ENCODE peak calls at places on chromosomes 16 and 17, in ten cellular contexts. M is nephron progenitor cell, I is PC-9, Y is fibroblast of pulmonary artery, S is lower leg skin, U is breast epithelium, D is psoas muscle, R is uterus, E is GM20000, F is cardiac fibroblast. Z is an unnamed sample.

GRCh38 chr17:65190467-65191095 is 53.4 kb downstream of the RGS9 start:
- DNase-seq in U (no peak), Y (peak), I (no peak), D (no peak), R (no peak), M (no peak), S (no peak), F (no peak), E (no peak), Z (no peak)

GRCh38 chr17:64785050-64785449 is 122.9 kb upstream of the SMURF2 start:
- DNase-seq in D (no peak), M (no peak), Y (no peak), I (no peak), S (peak), E (no peak), R (no peak), U (no peak), F (no peak), Z (no peak)

GRCh38 chr16:65123846-65124513 is 2.1 kb upstream of the CDH11 start:
- DNase-seq in R (peak), S (no peak), Y (no peak), F (no peak), D (no peak), E (no peak), I (no peak), M (no peak), U (no peak), Z (no peak)

GRCh38 chr16:14179116-14179515 is 108.0 kb downstream of the MRTFB start:
- DNase-seq in R (no peak), U (no peak), E (no peak), D (no peak), Y (no peak), S (no peak), M (no peak), I (no peak), F (no peak), Z (no peak)

GRCh38 chr17:36949461-36949927 is 740 bp downstream of the AATF start:
- DNase-seq in Y (no peak), E (no peak), D (no peak), S (no peak), F (no peak), M (no peak), R (no peak), U (no peak), I (no peak), Z (no peak)

GRCh38 chr17:10111907-10112452 is 86.4 kb downstream of the GAS7 start:
- DNase-seq in F (no peak), I (no peak), M (no peak), U (no peak), E (no peak), Y (no peak), S (no peak), R (no peak), D (no peak), Z (no peak)

GRCh38 chr16:3147046-3147756 is 12.4 kb downstream of the ZNF213 start:
- DNase-seq in R (no peak), D (no peak), Y (no peak), F (no peak), E (no peak), S (no peak), I (no peak), U (no peak), M (no peak), Z (no peak)

GRCh38 chr17:39563476-39563875 is 44.2 kb downstream of the NEUROD2 start:
- DNase-seq in E (no peak), D (no peak), S (no peak), Y (peak), R (no peak), U (no peak), M (peak), F (peak), I (no peak), Z (no peak)

GRCh38 chr16:84463221-84463620 is 41.2 kb downstream of the MEAK7 start:
- DNase-seq in I (no peak), U (peak), S (peak), D (no peak), R (no peak), Y (no peak), F (no peak), M (no peak), E (no peak), Z (peak)

GRCh38 chr17:55161935-55162555 is 102.7 kb upstream of the HLF start:
- DNase-seq in M (no peak), F (peak), S (no peak), Y (peak), R (no peak), U (no peak), E (no peak), I (no peak), D (no peak), Z (no peak)

DNA sequence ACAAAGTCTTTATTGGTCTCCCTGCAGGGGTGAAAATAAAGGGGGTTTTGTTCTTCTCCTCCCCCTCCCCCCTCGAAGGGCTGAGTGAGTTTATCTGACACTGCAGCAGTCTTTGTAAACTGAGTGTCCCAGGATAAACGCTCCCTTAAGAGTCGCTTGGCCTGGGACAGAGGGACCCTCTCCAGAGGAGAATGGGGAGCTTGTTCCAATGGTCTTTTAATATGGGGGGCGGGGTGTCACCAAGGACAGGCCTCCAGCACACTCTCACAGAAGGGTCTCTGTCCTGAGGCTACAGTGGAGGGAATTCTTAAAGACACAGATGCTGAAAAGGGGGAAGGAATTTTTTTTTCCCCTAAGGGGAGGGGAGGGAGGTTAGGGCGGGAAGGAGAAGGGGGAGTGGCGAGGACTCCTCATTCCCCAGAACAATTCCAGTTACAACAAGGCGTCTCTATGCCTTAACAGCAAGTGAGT is 455.5 kb downstream of the SOX9 start:
- DNase-seq in D (no peak), M (no peak), S (no peak), E (no peak), I (no peak), R (no peak), U (no peak), Y (no peak), F (no peak), Z (no peak)
- TF ChIP-seq CTCF in D (no peak), M (no peak), S (no peak), E (no peak), I (no peak), R (no peak), U (no peak), Y (no peak), F (no peak), Z (no peak)

GRCh38 chr16:25395528-25395927 is 137.9 kb upstream of the ZKSCAN2 start:
- DNase-seq in E (no peak), S (no peak), R (no peak), I (no peak), U (no peak), D (no peak), F (no peak), Y (no peak), M (no peak), Z (no peak)
- TF ChIP-seq CTCF in E (no peak), S (no peak), R (no peak), I (no peak), U (no peak), D (no peak), F (no peak), Y (no peak), M (peak), Z (no peak)

DNA sequence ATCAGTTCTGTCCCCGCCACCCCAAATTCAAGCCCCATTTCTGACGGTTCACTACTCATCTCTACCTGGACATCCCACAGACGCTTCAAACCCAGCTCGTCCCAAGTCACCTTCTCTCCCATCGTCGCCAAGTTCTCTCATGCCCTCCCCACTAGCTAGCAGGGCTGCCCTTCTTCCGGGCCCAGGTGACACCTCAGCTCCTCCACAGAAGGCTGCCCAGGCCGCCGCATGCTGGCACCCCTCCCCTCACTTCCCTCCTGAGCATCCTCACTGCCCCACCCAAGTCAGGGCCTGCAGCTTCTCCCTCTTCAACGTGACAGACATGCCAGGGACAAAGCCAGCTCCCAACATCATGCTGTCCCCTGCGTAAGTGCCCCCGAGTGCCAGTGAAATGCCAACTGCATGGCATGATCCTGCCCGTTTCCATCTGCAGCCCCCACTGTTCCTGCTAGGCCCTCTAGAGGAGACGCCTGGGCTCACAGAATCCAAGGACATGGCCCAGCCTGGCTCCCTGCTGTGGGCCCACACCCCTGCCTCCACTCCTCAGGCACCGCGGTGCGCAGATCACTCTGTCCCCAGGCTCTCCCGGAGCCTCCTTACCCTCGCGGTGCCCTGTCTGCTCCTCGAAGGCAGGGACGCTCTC is 5.9 kb downstream of the CYB561 start:
- DNase-seq in S (no peak), F (no peak), I (no peak), Y (no peak), M (no peak), U (no peak), R (no peak), E (no peak), D (no peak), Z (no peak)
- TF ChIP-seq CTCF in S (no peak), F (no peak), I (no peak), Y (no peak), M (no peak), U (no peak), R (no peak), E (no peak), D (no peak), Z (peak)

DNA sequence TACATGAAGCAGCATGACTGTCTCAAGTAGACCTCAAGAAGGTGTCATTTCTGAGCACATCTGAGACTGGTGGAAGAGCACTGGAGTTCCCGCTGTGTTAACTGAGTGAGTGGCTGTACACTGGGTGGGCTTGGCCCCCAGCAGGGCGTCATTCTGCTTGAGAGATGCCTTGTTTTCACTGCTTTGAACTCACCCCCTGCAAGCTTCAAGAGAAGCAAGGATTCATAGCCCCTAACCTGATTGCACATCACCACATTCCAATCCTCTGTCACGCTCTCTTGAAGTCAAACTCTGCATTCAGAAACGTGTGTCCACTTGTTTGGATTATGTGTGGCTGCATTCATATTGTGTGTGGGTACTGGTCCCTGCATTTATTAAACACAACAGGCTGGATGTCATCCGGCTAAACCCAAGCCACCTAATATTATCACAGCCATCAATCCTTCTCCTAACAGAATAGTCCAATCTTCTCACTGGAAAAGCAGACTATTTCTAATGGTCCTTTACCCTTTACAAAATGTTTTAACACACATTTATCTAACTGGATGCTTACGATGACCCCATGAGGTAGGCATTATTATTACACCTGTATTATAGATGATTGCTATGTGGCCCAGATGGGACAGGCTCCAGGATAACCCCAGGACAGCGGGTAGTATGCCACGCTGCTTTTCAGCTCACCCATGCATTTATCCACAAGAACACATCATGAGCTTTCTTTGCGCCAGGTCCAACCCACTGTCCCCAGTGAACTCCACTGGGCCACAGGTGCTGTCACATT is 76.3 kb downstream of the USP31 start:
- DNase-seq in Y (peak), E (no peak), D (no peak), F (no peak), R (no peak), I (no peak), M (no peak), U (no peak), S (no peak), Z (no peak)
- TF ChIP-seq CTCF in Y (no peak), E (no peak), D (no peak), F (no peak), R (no peak), I (peak), M (no peak), U (no peak), S (no peak), Z (peak)

DNA sequence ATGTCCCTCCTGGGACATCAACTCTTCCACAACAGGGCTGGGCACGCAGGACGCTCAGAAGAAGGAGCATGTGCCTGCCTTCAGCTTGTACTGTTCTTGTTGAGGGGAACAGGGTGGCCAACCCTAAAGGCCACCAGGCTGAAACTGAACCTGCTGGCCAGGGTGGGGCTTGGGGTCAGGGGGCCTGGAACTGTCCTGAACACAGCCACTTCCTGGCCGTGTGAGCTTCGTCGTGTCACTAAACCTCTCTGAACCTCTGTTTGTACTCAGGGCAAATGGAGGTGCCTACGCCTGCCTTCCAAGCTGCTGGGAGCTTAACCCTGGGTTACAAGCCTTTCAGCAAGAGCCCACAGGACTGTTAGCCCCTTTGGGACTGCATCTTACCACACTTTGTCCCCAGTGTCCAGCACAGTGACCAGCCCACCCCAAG is 6.7 kb downstream of the ARHGAP27 start:
- DNase-seq in Y (no peak), E (no peak), F (no peak), D (no peak), M (no peak), U (no peak), I (no peak), S (no peak), R (no peak), Z (no peak)
- TF ChIP-seq CTCF in Y (no peak), E (no peak), F (no peak), D (no peak), M (peak), U (no peak), I (peak), S (no peak), R (no peak), Z (peak)